ENCODE peak calls at places on chromosomes 13 and 19, in nine cellular contexts. One of them, this sample, is unnamed.

GRCh38 chr19:38388310-38389100 is at the start of gene SPRED3:
- DNase-seq in glomerular endothelial cell: no peak
- DNase-seq in NCI-H446 treated with DMSO at 0.1 percent for 48 hours: peak
- DNase-seq in cardiac fibroblast: no peak
- DNase-seq in thoracic aorta: no peak
- DNase-seq in mesenteric fat pad: no peak
- DNase-seq in cardiac muscle cell: peak
- DNase-seq in fibroblast of pulmonary artery: no peak
- DNase-seq in NCI-H1092: no peak
- DNase-seq in this sample: peak

GRCh38 chr19:22526661-22527272 is 104.6 kb upstream of the ZNF98 start:
- DNase-seq in cardiac muscle cell: peak
- DNase-seq in NCI-H1092: no peak
- DNase-seq in cardiac fibroblast: no peak
- DNase-seq in glomerular endothelial cell: no peak
- DNase-seq in NCI-H446 treated with DMSO at 0.1 percent for 48 hours: no peak
- DNase-seq in fibroblast of pulmonary artery: no peak
- DNase-seq in thoracic aorta: no peak
- DNase-seq in mesenteric fat pad: no peak
- DNase-seq in this sample: no peak

GRCh38 chr19:50568321-50569022 is at the start of gene LRRC4B:
- DNase-seq in NCI-H446 treated with DMSO at 0.1 percent for 48 hours: no peak
- DNase-seq in fibroblast of pulmonary artery: peak
- DNase-seq in cardiac muscle cell: peak
- DNase-seq in thoracic aorta: no peak
- DNase-seq in glomerular endothelial cell: no peak
- DNase-seq in cardiac fibroblast: no peak
- DNase-seq in mesenteric fat pad: no peak
- DNase-seq in NCI-H1092: no peak
- DNase-seq in this sample: no peak

GRCh38 chr19:9644472-9644871 is 23.4 kb upstream of the ZNF561 start:
- DNase-seq in fibroblast of pulmonary artery: no peak
- DNase-seq in cardiac muscle cell: no peak
- DNase-seq in NCI-H446 treated with DMSO at 0.1 percent for 48 hours: no peak
- DNase-seq in NCI-H1092: no peak
- DNase-seq in thoracic aorta: no peak
- DNase-seq in cardiac fibroblast: no peak
- DNase-seq in mesenteric fat pad: no peak
- DNase-seq in glomerular endothelial cell: no peak
- DNase-seq in this sample: no peak

GRCh38 chr19:46806651-46807050 is 18.3 kb upstream of the SLC1A5 start:
- DNase-seq in cardiac fibroblast: no peak
- DNase-seq in thoracic aorta: no peak
- DNase-seq in fibroblast of pulmonary artery: no peak
- DNase-seq in NCI-H446 treated with DMSO at 0.1 percent for 48 hours: no peak
- DNase-seq in cardiac muscle cell: no peak
- DNase-seq in glomerular endothelial cell: no peak
- DNase-seq in NCI-H1092: no peak
- DNase-seq in mesenteric fat pad: no peak
- DNase-seq in this sample: no peak

GRCh38 chr13:102769679-102770078 is 3.9 kb downstream of the TEX30 start:
- DNase-seq in mesenteric fat pad: no peak
- DNase-seq in NCI-H1092: no peak
- DNase-seq in fibroblast of pulmonary artery: peak
- DNase-seq in NCI-H446 treated with DMSO at 0.1 percent for 48 hours: no peak
- DNase-seq in thoracic aorta: no peak
- DNase-seq in cardiac muscle cell: peak
- DNase-seq in cardiac fibroblast: peak
- DNase-seq in glomerular endothelial cell: no peak
- DNase-seq in this sample: peak

GRCh38 chr13:102195566-102196462 is 206.0 kb downstream of the FGF14 start:
- DNase-seq in cardiac fibroblast: peak
- DNase-seq in NCI-H1092: no peak
- DNase-seq in fibroblast of pulmonary artery: peak
- DNase-seq in mesenteric fat pad: no peak
- DNase-seq in thoracic aorta: no peak
- DNase-seq in glomerular endothelial cell: peak
- DNase-seq in NCI-H446 treated with DMSO at 0.1 percent for 48 hours: no peak
- DNase-seq in cardiac muscle cell: no peak
- DNase-seq in this sample: no peak

GRCh38 chr13:101155920-101156319 is 260.4 kb downstream of the NALCN start:
- DNase-seq in glomerular endothelial cell: no peak
- DNase-seq in cardiac fibroblast: no peak
- DNase-seq in NCI-H446 treated with DMSO at 0.1 percent for 48 hours: no peak
- DNase-seq in cardiac muscle cell: no peak
- DNase-seq in mesenteric fat pad: no peak
- DNase-seq in fibroblast of pulmonary artery: no peak
- DNase-seq in thoracic aorta: no peak
- DNase-seq in NCI-H1092: no peak
- DNase-seq in this sample: peak

GRCh38 chr13:36090592-36090991 is 40.6 kb downstream of the DCLK1 start:
- DNase-seq in cardiac muscle cell: peak
- DNase-seq in fibroblast of pulmonary artery: no peak
- DNase-seq in thoracic aorta: no peak
- DNase-seq in mesenteric fat pad: no peak
- DNase-seq in glomerular endothelial cell: no peak
- DNase-seq in cardiac fibroblast: no peak
- DNase-seq in NCI-H1092: no peak
- DNase-seq in NCI-H446 treated with DMSO at 0.1 percent for 48 hours: no peak
- DNase-seq in this sample: peak

This sample was measured in MCF 10A.